ENCODE peak calls at places on chromosomes 5 and 9, in five cellular contexts. T, O, C, S and N are unnamed samples.

GRCh38 chr5:112210430-112211005 is 208.6 kb downstream of the EPB41L4A start:
- DNase-seq in C (no peak), S (peak), O (no peak), T (no peak), N (no peak)

GRCh38 chr9:132878695-132879064 is at the start of gene SPACA9:
- DNase-seq in C (peak), O (peak), T (no peak), S (peak), N (peak)

GRCh38 chr5:33890147-33890546 is 1.6 kb downstream of the ADAMTS12 start:
- DNase-seq in S (no peak), T (no peak), O (no peak), C (no peak), N (no peak)

GRCh38 chr9:90925581-90926257 is 124.1 kb downstream of the SYK start:
- DNase-seq in C (no peak), S (no peak), O (no peak), T (no peak), N (no peak)

GRCh38 chr5:5387192-5387591 is 35.3 kb upstream of the ICE1 start:
- DNase-seq in T (no peak), O (no peak), S (no peak), C (no peak), N (no peak)

GRCh38 chr5:125433457-125433856 is 687.0 kb upstream of the ZNF608 start:
- DNase-seq in C (no peak), T (no peak), S (no peak), O (no peak), N (no peak)

GRCh38 chr5:141496038-141496437 is 7.2 kb downstream of the PCDHGC5 start:
- DNase-seq in C (no peak), S (peak), T (no peak), O (no peak), N (no peak)

GRCh38 chr9:20985851-20986600 is 45.4 kb downstream of the HACD4 start:
- DNase-seq in O (no peak), S (no peak), C (no peak), T (no peak), N (no peak)

GRCh38 chr9:69379250-69379982 is 54.4 kb downstream of the ENTREP1 start:
- DNase-seq in C (no peak), S (no peak), O (no peak), T (no peak), N (no peak)

GRCh38 chr5:65926276-65926761 is at the start of gene ERBIN:
- DNase-seq in T (peak), O (peak), S (peak), C (peak), N (peak)

GRCh38 chr9:114206221-114206760 is 51.0 kb downstream of the COL27A1 start:
- DNase-seq in S (no peak), T (no peak), O (no peak), C (no peak), N (no peak)

GRCh38 chr9:133597316-133597957 is 11.8 kb downstream of the FAM163B start:
- DNase-seq in O (no peak), S (no peak), T (no peak), C (no peak), N (no peak)